ENCODE peak calls at places on chromosomes 13 and 19, in four cellular contexts. A, K, P and M are unnamed samples.

GRCh38 chr13:30396434-30397075 is 25.7 kb upstream of the UBE2L5 start:
- DNase-seq in A (no peak), K (no peak), P (no peak), M (no peak)

GRCh38 chr13:30143671-30144400 is 163.5 kb downstream of the KATNAL1 start:
- DNase-seq in A (no peak), K (no peak), P (no peak), M (no peak)

GRCh38 chr19:1851581-1852293 is 3.5 kb upstream of the REXO1 start:
- DNase-seq in A (no peak), K (no peak), P (no peak), M (peak; percentile 78)

GRCh38 chr13:60273971-60274370 is 110.2 kb upstream of the DIAPH3 start:
- DNase-seq in A (no peak), K (no peak), P (no peak), M (no peak)

GRCh38 chr19:55373993-55374757 is 2.5 kb upstream of the TMEM190 start:
- DNase-seq in A (peak; percentile 75), K (no peak), P (no peak), M (no peak)

GRCh38 chr19:29285878-29286277 is 72.9 kb upstream of the UQCRFS1 start:
- DNase-seq in A (no peak), K (peak; percentile 41), P (no peak), M (no peak)

GRCh38 chr13:114049026-114049425 is 75.2 kb upstream of the C13orf46 start:
- DNase-seq in A (no peak), K (no peak), P (no peak), M (peak; percentile 62)

GRCh38 chr19:1942078-1942933 is 1.3 kb downstream of the CSNK1G2 start:
- DNase-seq in A (peak; percentile 70), K (no peak), P (no peak), M (peak; percentile 65)

GRCh38 chr19:41226053-41226873 is 7.2 kb downstream of the AXL start:
- DNase-seq in A (peak; percentile 97), K (no peak), P (no peak), M (peak; percentile 16)

GRCh38 chr13:100836696-100837095 is 162.1 kb upstream of the TMTC4 start:
- DNase-seq in A (no peak), K (no peak), P (no peak), M (no peak)

GRCh38 chr19:45641274-45642105 is 2.3 kb upstream of the EML2 start:
- DNase-seq in A (peak; percentile 97), K (peak; percentile 83), P (peak; percentile 50), M (peak; percentile 45)

GRCh38 chr13:75452564-75452963 is 29.4 kb downstream of the TBC1D4 start:
- DNase-seq in A (no peak), K (no peak), P (no peak), M (no peak)

GRCh38 chr13:114148521-114148855 is 16.1 kb upstream of the RASA3 start:
- DNase-seq in A (no peak), K (no peak), P (no peak), M (peak; percentile 78)

GRCh38 chr13:106372199-106373160 is 163.0 kb downstream of the EFNB2 start:
- DNase-seq in A (no peak), K (no peak), P (no peak), M (no peak)

GRCh38 chr19:46724468-46724867 is 7.6 kb upstream of the PRKD2 start:
- DNase-seq in A (no peak), K (no peak), P (no peak), M (no peak)

GRCh38 chr13:94784066-94784465 is 71.7 kb upstream of the SOX21 start:
- DNase-seq in A (no peak), K (no peak), P (no peak), M (no peak)

GRCh38 chr13:94056362-94056990 is 423.0 kb downstream of the DCT start:
- DNase-seq in A (no peak), K (no peak), P (no peak), M (no peak)

GRCh38 chr19:14406645-14407331 is 12.4 kb downstream of the DDX39A start:
- DNase-seq in A (no peak), K (no peak), P (no peak), M (no peak)

GRCh38 chr13:46893820-46894533 is 2.9 kb downstream of the HTR2A start:
- DNase-seq in A (peak; percentile 31), K (no peak), P (no peak), M (peak; percentile 22)

GRCh38 chr19:17871878-17872250 is at the start of gene SLC5A5:
- DNase-seq in A (no peak), K (no peak), P (no peak), M (no peak)

GRCh38 chr13:42333613-42334328 is 61.8 kb downstream of the AKAP11 start:
- DNase-seq in A (peak; percentile 3), K (peak; percentile 55), P (peak; percentile 6), M (no peak)

GRCh38 chr13:23678768-23679167 is 108.6 kb downstream of the TNFRSF19 start:
- DNase-seq in A (no peak), K (no peak), P (no peak), M (no peak)

GRCh38 chr13:32734511-32734910 is 148.3 kb downstream of the PDS5B start:
- DNase-seq in A (no peak), K (no peak), P (no peak), M (no peak)

GRCh38 chr19:40592170-40592569 is 9.0 kb upstream of the LTBP4 start:
- DNase-seq in A (peak; percentile 81), K (peak; percentile 83), P (peak; percentile 47), M (no peak)

GRCh38 chr19:3458595-3459284 is 21.6 kb downstream of the SMIM24 start:
- DNase-seq in A (no peak), K (no peak), P (no peak), M (no peak)

GRCh38 chr19:46784262-46785053 is 3.9 kb downstream of the SLC1A5 start:
- DNase-seq in A (peak; percentile 97), K (peak; percentile 63), P (peak; percentile 13), M (peak; percentile 63)

GRCh38 chr13:77056382-77056781 is 29.4 kb upstream of the FBXL3 start:
- DNase-seq in A (no peak), K (no peak), P (no peak), M (no peak)

GRCh38 chr13:36461472-36461871 is 29.2 kb downstream of the CCNA1 start:
- DNase-seq in A (no peak), K (no peak), P (no peak), M (no peak)

GRCh38 chr13:94195715-94196114 is 283.8 kb downstream of the DCT start:
- DNase-seq in A (no peak), K (no peak), P (no peak), M (no peak)

GRCh38 chr13:67229438-67230242 is 496 bp downstream of the PCDH9 start:
- DNase-seq in A (peak; percentile 13), K (no peak), P (no peak), M (no peak)

GRCh38 chr19:58009666-58010301 is 7.2 kb upstream of the ZNF606 start:
- DNase-seq in A (peak; percentile 17), K (peak; percentile 43), P (peak; percentile 39), M (peak; percentile 58)

GRCh38 chr13:33639640-33640080 is 178.3 kb upstream of the RFC3 start:
- DNase-seq in A (no peak), K (no peak), P (no peak), M (no peak)

GRCh38 chr13:85853901-85854663 is 54.9 kb upstream of the SLITRK6 start:
- DNase-seq in A (no peak), K (no peak), P (no peak), M (no peak)

GRCh38 chr19:51111606-51112005 is 3.4 kb upstream of the CTU1 start:
- DNase-seq in A (peak; percentile 64), K (peak; percentile 27), P (no peak), M (no peak)

GRCh38 chr19:6260912-6261636 is 18.7 kb downstream of the MLLT1 start:
- DNase-seq in A (peak; percentile 33), K (no peak), P (no peak), M (no peak)

GRCh38 chr13:38814331-38814730 is 127.5 kb downstream of the FREM2 start:
- DNase-seq in A (no peak), K (no peak), P (no peak), M (no peak)

GRCh38 chr19:44557933-44558332 is 28.5 kb upstream of the CEACAM20 start:
- DNase-seq in A (no peak), K (no peak), P (no peak), M (no peak)

GRCh38 chr13:113415825-113416224 is 37.5 kb downstream of the ADPRHL1 start:
- DNase-seq in A (no peak), K (no peak), P (no peak), M (no peak)